ENCODE peak calls at places on chromosomes 2 and 18, in ten cellular contexts. U is HL-60; X is HS-5; D is activated CD4-positive, alpha-beta memory T cell treated with anti-CD3 and anti-CD28 coated beads, Interleukin-2, amount 10 ng/mL, durations not matched to agents 7 days and 5 days; H is caudate nucleus; E is AG09319; O is NCI-H1105; V is NCI-H2227 treated with DMSO at 0.1 percent for 48 hours; Y is GM04504; Q is skeletal muscle cell. S is an unnamed sample.

GRCh38 chr2:11310212-11310611 is 34.2 kb downstream of the ROCK2 start:
- DNase-seq in U (no peak), X (no peak), D (no peak), H (no peak), E (no peak), O (no peak), V (no peak), Y (no peak), Q (no peak), S (no peak)

GRCh38 chr2:112019510-112019909 is 35.6 kb upstream of the TMEM87B start:
- DNase-seq in U (no peak), X (no peak), D (no peak), H (no peak), E (no peak), O (no peak), V (no peak), Y (no peak), Q (no peak), S (no peak)

GRCh38 chr2:71716697-71717624 is 263.6 kb downstream of the DYSF start:
- DNase-seq in U (no peak), X (peak), D (no peak), H (no peak), E (peak), O (no peak), V (no peak), Y (peak), Q (peak), S (no peak)

GRCh38 chr2:231687133-231687852 is 21.0 kb upstream of the PTMA start:
- DNase-seq in U (peak), X (no peak), D (peak), H (peak), E (no peak), O (no peak), V (no peak), Y (no peak), Q (no peak), S (no peak)

GRCh38 chr2:190506666-190507065 is 27.9 kb downstream of the NEMP2 start:
- DNase-seq in U (no peak), X (no peak), D (no peak), H (no peak), E (no peak), O (peak), V (peak), Y (no peak), Q (no peak), S (no peak)

GRCh38 chr18:27887711-27888495 is 289.0 kb downstream of the CDH2 start:
- DNase-seq in U (no peak), X (peak), D (no peak), H (no peak), E (no peak), O (no peak), V (no peak), Y (peak), Q (no peak), S (no peak)

GRCh38 chr18:77052656-77053309 is 79.8 kb downstream of the MBP start:
- DNase-seq in U (no peak), X (no peak), D (no peak), H (no peak), E (no peak), O (no peak), V (no peak), Y (no peak), Q (no peak), S (peak)

GRCh38 chr2:160652236-160652635 is 158.6 kb upstream of the RBMS1 start:
- DNase-seq in U (peak), X (no peak), D (peak), H (no peak), E (no peak), O (no peak), V (no peak), Y (no peak), Q (no peak), S (peak)

GRCh38 chr18:1806884-1807615 is 764.3 kb downstream of the METTL4 start:
- DNase-seq in U (no peak), X (no peak), D (no peak), H (no peak), E (no peak), O (no peak), V (no peak), Y (no peak), Q (no peak), S (no peak)

GRCh38 chr2:239299218-239299939 is 101.4 kb downstream of the HDAC4 start:
- DNase-seq in U (no peak), X (no peak), D (no peak), H (peak), E (no peak), O (no peak), V (no peak), Y (no peak), Q (no peak), S (no peak)

GRCh38 chr2:197159681-197160211 is 150.8 kb downstream of the ANKRD44 start:
- DNase-seq in U (no peak), X (peak), D (peak), H (no peak), E (no peak), O (no peak), V (no peak), Y (no peak), Q (no peak), S (no peak)

GRCh38 chr2:151486100-151486499 is 76.4 kb downstream of the RIF1 start:
- DNase-seq in U (no peak), X (no peak), D (no peak), H (no peak), E (no peak), O (no peak), V (no peak), Y (no peak), Q (no peak), S (no peak)

GRCh38 chr2:170651603-170652002 is 63.5 kb upstream of the SP5 start:
- DNase-seq in U (no peak), X (no peak), D (no peak), H (no peak), E (no peak), O (no peak), V (no peak), Y (no peak), Q (no peak), S (no peak)

GRCh38 chr2:134120160-134120717 is 133.6 kb upstream of the MGAT5 start:
- DNase-seq in U (no peak), X (no peak), D (no peak), H (no peak), E (no peak), O (no peak), V (no peak), Y (no peak), Q (no peak), S (no peak)

GRCh38 chr2:164739966-164740365 is 101.7 kb downstream of the COBLL1 start:
- DNase-seq in U (no peak), X (peak), D (no peak), H (no peak), E (no peak), O (no peak), V (no peak), Y (no peak), Q (peak), S (no peak)

GRCh38 chr2:67446504-67446911 is 49.4 kb downstream of the ETAA1 start:
- DNase-seq in U (no peak), X (no peak), D (no peak), H (no peak), E (no peak), O (peak), V (no peak), Y (no peak), Q (no peak), S (no peak)

GRCh38 chr2:237214963-237215362 is 129.3 kb downstream of the COPS8 start:
- DNase-seq in U (no peak), X (no peak), D (no peak), H (no peak), E (no peak), O (no peak), V (no peak), Y (no peak), Q (no peak), S (no peak)

GRCh38 chr2:216989335-216990129 is 129.7 kb upstream of the TNP1 start:
- DNase-seq in U (no peak), X (no peak), D (no peak), H (no peak), E (no peak), O (no peak), V (no peak), Y (no peak), Q (no peak), S (no peak)

GRCh38 chr2:106841886-106842645 is 43.9 kb downstream of the ST6GAL2 start:
- DNase-seq in U (no peak), X (no peak), D (no peak), H (no peak), E (no peak), O (peak), V (no peak), Y (no peak), Q (no peak), S (no peak)

GRCh38 chr18:46856975-46857374 is 60.3 kb downstream of the PIAS2 start:
- DNase-seq in U (no peak), X (no peak), D (no peak), H (no peak), E (no peak), O (peak), V (no peak), Y (no peak), Q (no peak), S (no peak)

GRCh38 chr2:88481937-88482336 is 29.4 kb upstream of the FOXI3 start:
- DNase-seq in U (no peak), X (peak), D (no peak), H (no peak), E (no peak), O (no peak), V (no peak), Y (no peak), Q (peak), S (no peak)

GRCh38 chr2:42376758-42377157 is 15.7 kb upstream of the COX7A2L start:
- DNase-seq in U (no peak), X (no peak), D (no peak), H (no peak), E (no peak), O (no peak), V (no peak), Y (no peak), Q (no peak), S (no peak)

GRCh38 chr2:230925879-230926765 is 1.1 kb upstream of the GPR55 start:
- DNase-seq in U (no peak), X (no peak), D (no peak), H (no peak), E (no peak), O (no peak), V (no peak), Y (no peak), Q (no peak), S (no peak)